ENCODE peak calls at places on chromosomes 6 and 20, in nine cellular contexts. One of them, this sample, is unnamed. For H3K36me3, the result is how much of the 10 kb centered on the place peaks cover.

GRCh38 chr6:155970878-155971702 is 515.5 kb upstream of the NOX3 start:
- DNase-seq in heart right ventricle: no peak
- DNase-seq in endothelial cell of umbilical vein: no peak
- DNase-seq in HCT116: no peak
- DNase-seq in CD8-positive, alpha-beta T cell: no peak
- DNase-seq in MM.1S: no peak
- DNase-seq in astrocyte: no peak
- DNase-seq in right lobe of liver: no peak
- DNase-seq in heart left ventricle: no peak
- DNase-seq in this sample: no peak

GRCh38 chr6:53032853-53033252 is 32.4 kb upstream of the FBXO9 start:
- DNase-seq in heart right ventricle: no peak
- DNase-seq in HCT116: no peak
- DNase-seq in heart left ventricle: no peak
- DNase-seq in MM.1S: no peak
- DNase-seq in endothelial cell of umbilical vein: peak
- DNase-seq in astrocyte: peak
- DNase-seq in CD8-positive, alpha-beta T cell: no peak
- DNase-seq in right lobe of liver: no peak
- DNase-seq in this sample: no peak

GRCh38 chr20:35171753-35172433 is at the start of gene PROCR:
- DNase-seq in CD8-positive, alpha-beta T cell: peak
- DNase-seq in astrocyte: peak
- DNase-seq in HCT116: peak
- DNase-seq in heart right ventricle: peak
- DNase-seq in endothelial cell of umbilical vein: peak
- DNase-seq in heart left ventricle: peak
- DNase-seq in right lobe of liver: peak
- DNase-seq in MM.1S: no peak
- DNase-seq in this sample: peak

GRCh38 chr6:158018851-158019361 is 37.2 kb downstream of the SYNJ2 start:
- DNase-seq in MM.1S: no peak
- DNase-seq in HCT116: no peak
- DNase-seq in heart left ventricle: no peak
- DNase-seq in right lobe of liver: peak
- DNase-seq in endothelial cell of umbilical vein: peak
- DNase-seq in CD8-positive, alpha-beta T cell: no peak
- DNase-seq in heart right ventricle: no peak
- DNase-seq in astrocyte: peak
- DNase-seq in this sample: no peak

GRCh38 chr6:18845891-18846290 is 458.7 kb downstream of the RNF144B start:
- DNase-seq in CD8-positive, alpha-beta T cell: no peak
- DNase-seq in right lobe of liver: no peak
- DNase-seq in heart left ventricle: no peak
- DNase-seq in MM.1S: no peak
- DNase-seq in astrocyte: no peak
- DNase-seq in HCT116: no peak
- DNase-seq in heart right ventricle: no peak
- DNase-seq in endothelial cell of umbilical vein: no peak
- DNase-seq in this sample: no peak

GRCh38 chr6:2147737-2148448 is 97.5 kb downstream of the GMDS start:
- DNase-seq in heart left ventricle: no peak
- DNase-seq in CD8-positive, alpha-beta T cell: no peak
- DNase-seq in right lobe of liver: no peak
- DNase-seq in endothelial cell of umbilical vein: no peak
- DNase-seq in heart right ventricle: no peak
- DNase-seq in astrocyte: peak
- DNase-seq in MM.1S: no peak
- DNase-seq in HCT116: no peak
- DNase-seq in this sample: no peak

GRCh38 chr20:43975096-43975768 is 60.6 kb downstream of the TOX2 start:
- DNase-seq in CD8-positive, alpha-beta T cell: no peak
- DNase-seq in endothelial cell of umbilical vein: no peak
- DNase-seq in heart right ventricle: no peak
- DNase-seq in MM.1S: no peak
- DNase-seq in heart left ventricle: no peak
- DNase-seq in HCT116: peak
- DNase-seq in astrocyte: peak
- DNase-seq in right lobe of liver: no peak
- DNase-seq in this sample: no peak

GRCh38 chr6:11912420-11912819 is 99.7 kb upstream of the HIVEP1 start:
- DNase-seq in MM.1S: no peak
- DNase-seq in endothelial cell of umbilical vein: no peak
- DNase-seq in heart right ventricle: no peak
- DNase-seq in CD8-positive, alpha-beta T cell: no peak
- DNase-seq in right lobe of liver: no peak
- DNase-seq in HCT116: no peak
- DNase-seq in astrocyte: no peak
- DNase-seq in heart left ventricle: no peak
- DNase-seq in this sample: no peak

GRCh38 chr20:58651823-58652605 is 931 bp downstream of the STX16 start:
- DNase-seq in heart left ventricle: peak
- DNase-seq in MM.1S: peak
- DNase-seq in astrocyte: peak
- DNase-seq in endothelial cell of umbilical vein: peak
- DNase-seq in HCT116: no peak
- DNase-seq in right lobe of liver: peak
- DNase-seq in heart right ventricle: peak
- DNase-seq in CD8-positive, alpha-beta T cell: peak
- DNase-seq in this sample: peak

GRCh38 chr20:11195169-11195568 is 521.4 kb upstream of the JAG1 start:
- DNase-seq in HCT116: no peak
- DNase-seq in MM.1S: no peak
- DNase-seq in endothelial cell of umbilical vein: no peak
- DNase-seq in heart left ventricle: no peak
- DNase-seq in heart right ventricle: peak
- DNase-seq in right lobe of liver: no peak
- DNase-seq in CD8-positive, alpha-beta T cell: no peak
- DNase-seq in astrocyte: no peak
- DNase-seq in this sample: no peak

GRCh38 chr6:118252474-118252873 is 295.6 kb upstream of the PLN start:
- DNase-seq in right lobe of liver: no peak
- DNase-seq in heart left ventricle: no peak
- DNase-seq in CD8-positive, alpha-beta T cell: no peak
- DNase-seq in astrocyte: no peak
- DNase-seq in HCT116: no peak
- DNase-seq in endothelial cell of umbilical vein: no peak
- DNase-seq in heart right ventricle: no peak
- DNase-seq in MM.1S: peak
- DNase-seq in this sample: no peak

GRCh38 chr6:33840064-33840926 is 36.5 kb upstream of the MLN start:
- DNase-seq in CD8-positive, alpha-beta T cell: no peak
- DNase-seq in endothelial cell of umbilical vein: peak
- DNase-seq in HCT116: peak
- DNase-seq in MM.1S: peak
- DNase-seq in heart right ventricle: no peak
- DNase-seq in right lobe of liver: no peak
- DNase-seq in heart left ventricle: no peak
- DNase-seq in astrocyte: peak
- DNase-seq in this sample: no peak

GRCh38 chr6:22940571-22941290 is 371.4 kb downstream of the HDGFL1 start:
- DNase-seq in heart left ventricle: no peak
- DNase-seq in HCT116: no peak
- DNase-seq in CD8-positive, alpha-beta T cell: no peak
- DNase-seq in MM.1S: no peak
- DNase-seq in heart right ventricle: no peak
- DNase-seq in right lobe of liver: no peak
- DNase-seq in astrocyte: no peak
- DNase-seq in endothelial cell of umbilical vein: no peak
- DNase-seq in this sample: no peak

GRCh38 chr6:57177545-57178225 is 5.6 kb downstream of the BAG2 start:
- DNase-seq in endothelial cell of umbilical vein: no peak
- DNase-seq in heart left ventricle: peak
- DNase-seq in HCT116: no peak
- DNase-seq in CD8-positive, alpha-beta T cell: no peak
- DNase-seq in heart right ventricle: peak
- DNase-seq in MM.1S: no peak
- DNase-seq in right lobe of liver: no peak
- DNase-seq in astrocyte: no peak
- DNase-seq in this sample: peak

GRCh38 chr6:137415127-137415833 is 78.9 kb downstream of the OLIG3 start:
- DNase-seq in endothelial cell of umbilical vein: peak
- DNase-seq in heart left ventricle: peak
- DNase-seq in astrocyte: peak
- DNase-seq in right lobe of liver: peak
- DNase-seq in heart right ventricle: peak
- DNase-seq in MM.1S: peak
- DNase-seq in CD8-positive, alpha-beta T cell: peak
- DNase-seq in HCT116: peak
- DNase-seq in this sample: no peak

GRCh38 chr6:20711518-20711917 is 177.3 kb downstream of the CDKAL1 start:
- DNase-seq in heart right ventricle: no peak
- DNase-seq in heart left ventricle: no peak
- DNase-seq in HCT116: no peak
- DNase-seq in CD8-positive, alpha-beta T cell: no peak
- DNase-seq in right lobe of liver: no peak
- DNase-seq in astrocyte: peak
- DNase-seq in endothelial cell of umbilical vein: peak
- DNase-seq in MM.1S: no peak
- DNase-seq in this sample: no peak

GRCh38 chr20:53287357-53288042 is 306.1 kb downstream of the ZNF217 start:
- DNase-seq in heart left ventricle: no peak
- DNase-seq in heart right ventricle: no peak
- DNase-seq in astrocyte: no peak
- DNase-seq in endothelial cell of umbilical vein: no peak
- DNase-seq in MM.1S: no peak
- DNase-seq in HCT116: no peak
- DNase-seq in right lobe of liver: no peak
- DNase-seq in CD8-positive, alpha-beta T cell: no peak
- DNase-seq in this sample: no peak

GRCh38 chr20:53292347-53292746 is 301.3 kb downstream of the ZNF217 start:
- DNase-seq in heart right ventricle: no peak
- DNase-seq in MM.1S: no peak
- DNase-seq in endothelial cell of umbilical vein: no peak
- DNase-seq in CD8-positive, alpha-beta T cell: no peak
- DNase-seq in heart left ventricle: no peak
- DNase-seq in right lobe of liver: no peak
- DNase-seq in astrocyte: no peak
- DNase-seq in HCT116: no peak
- DNase-seq in this sample: no peak

GRCh38 chr20:53296451-53297153 is 297.0 kb downstream of the ZNF217 start:
- DNase-seq in right lobe of liver: no peak
- DNase-seq in endothelial cell of umbilical vein: no peak
- DNase-seq in MM.1S: no peak
- DNase-seq in astrocyte: no peak
- DNase-seq in HCT116: no peak
- DNase-seq in heart right ventricle: no peak
- DNase-seq in CD8-positive, alpha-beta T cell: no peak
- DNase-seq in heart left ventricle: no peak
- DNase-seq in this sample: no peak

GRCh38 chr20:53294804-53295203 is 298.8 kb downstream of the ZNF217 start:
- DNase-seq in heart right ventricle: no peak
- DNase-seq in endothelial cell of umbilical vein: no peak
- DNase-seq in right lobe of liver: no peak
- DNase-seq in heart left ventricle: no peak
- DNase-seq in HCT116: no peak
- DNase-seq in CD8-positive, alpha-beta T cell: no peak
- DNase-seq in MM.1S: no peak
- DNase-seq in astrocyte: peak
- DNase-seq in this sample: no peak

GRCh38 chr20:53291548-53291947 is 302.1 kb downstream of the ZNF217 start:
- DNase-seq in endothelial cell of umbilical vein: no peak
- DNase-seq in right lobe of liver: no peak
- DNase-seq in heart left ventricle: no peak
- DNase-seq in MM.1S: no peak
- DNase-seq in astrocyte: no peak
- DNase-seq in CD8-positive, alpha-beta T cell: no peak
- DNase-seq in HCT116: peak
- DNase-seq in heart right ventricle: no peak
- DNase-seq in this sample: no peak
- TF ChIP-seq CTCF in endothelial cell of umbilical vein: no peak
- TF ChIP-seq CTCF in right lobe of liver: no peak
- TF ChIP-seq CTCF in heart left ventricle: no peak
- TF ChIP-seq CTCF in MM.1S: peak
- TF ChIP-seq CTCF in astrocyte: no peak
- TF ChIP-seq CTCF in CD8-positive, alpha-beta T cell: no peak
- TF ChIP-seq CTCF in HCT116: peak
- TF ChIP-seq CTCF in heart right ventricle: no peak
- TF ChIP-seq CTCF in this sample: no peak

DNA sequence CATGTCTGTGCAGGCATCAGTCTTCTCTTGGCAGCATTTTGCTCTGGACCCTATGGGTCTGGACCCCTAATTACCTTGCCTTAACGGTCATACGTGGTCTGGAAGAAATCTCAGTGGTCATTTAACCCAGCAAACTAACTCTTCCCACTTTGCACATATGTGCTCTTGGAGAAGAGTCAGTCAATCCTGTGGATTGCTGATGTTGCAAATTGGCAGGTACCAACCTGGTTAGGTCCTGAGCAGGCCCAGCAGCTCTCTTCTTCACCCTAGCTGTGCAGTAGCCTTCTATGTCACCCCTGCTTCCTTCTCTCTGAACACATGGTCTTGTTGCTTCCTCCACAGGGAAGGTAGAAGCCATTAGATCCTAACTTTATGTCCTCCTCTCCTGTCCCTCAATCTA is 1.6 kb downstream of the CEP43 start:
- DNase-seq in heart left ventricle: no peak
- DNase-seq in heart right ventricle: no peak
- DNase-seq in HCT116: no peak
- DNase-seq in right lobe of liver: no peak
- DNase-seq in MM.1S: no peak
- DNase-seq in astrocyte: no peak
- DNase-seq in endothelial cell of umbilical vein: no peak
- DNase-seq in CD8-positive, alpha-beta T cell: no peak
- DNase-seq in this sample: no peak
- H3K36me3 ChIP-seq in heart left ventricle: under half
- H3K36me3 ChIP-seq in heart right ventricle: under half
- H3K36me3 ChIP-seq in HCT116: under half
- H3K36me3 ChIP-seq in right lobe of liver: under half
- H3K36me3 ChIP-seq in MM.1S: under half
- H3K36me3 ChIP-seq in astrocyte: under half
- H3K36me3 ChIP-seq in endothelial cell of umbilical vein: under half
- H3K36me3 ChIP-seq in CD8-positive, alpha-beta T cell: under half
- H3K36me3 ChIP-seq in this sample: under half

DNA sequence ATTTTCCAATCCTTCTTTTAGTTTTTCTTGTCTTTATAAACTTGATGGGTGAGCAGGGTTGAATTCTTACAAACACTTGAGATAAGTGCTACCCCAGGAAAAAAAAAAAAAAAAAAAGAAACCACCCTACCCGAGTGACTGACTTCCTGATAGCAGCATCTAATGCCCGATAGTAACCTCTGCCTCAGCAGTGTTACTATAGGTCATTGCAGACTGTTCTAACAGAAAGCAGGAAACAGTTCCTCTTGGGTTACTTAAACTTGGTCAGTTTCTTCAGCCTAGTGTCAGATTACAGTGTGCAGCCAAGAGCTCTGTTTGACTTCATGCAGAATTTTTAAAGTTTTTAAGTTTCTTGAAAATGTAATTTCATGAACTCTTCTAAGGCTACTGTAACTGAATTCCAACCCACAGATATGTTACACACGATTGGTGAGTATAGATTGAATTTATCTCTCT is 2.1 kb downstream of the MYLIP start:
- DNase-seq in MM.1S: peak
- DNase-seq in HCT116: no peak
- DNase-seq in astrocyte: peak
- DNase-seq in heart left ventricle: peak
- DNase-seq in CD8-positive, alpha-beta T cell: peak
- DNase-seq in right lobe of liver: no peak
- DNase-seq in endothelial cell of umbilical vein: peak
- DNase-seq in heart right ventricle: no peak
- DNase-seq in this sample: no peak
- H3K4me3 ChIP-seq in MM.1S: peak
- H3K4me3 ChIP-seq in HCT116: peak
- H3K4me3 ChIP-seq in astrocyte: peak
- H3K4me3 ChIP-seq in heart left ventricle: peak
- H3K4me3 ChIP-seq in CD8-positive, alpha-beta T cell: peak
- H3K4me3 ChIP-seq in right lobe of liver: peak
- H3K4me3 ChIP-seq in endothelial cell of umbilical vein: no peak
- H3K4me3 ChIP-seq in heart right ventricle: peak
- H3K4me3 ChIP-seq in this sample: peak

GRCh38 chr20:56573989-56574388 is 40.9 kb downstream of the FAM209B start:
- DNase-seq in MM.1S: no peak
- DNase-seq in heart left ventricle: no peak
- DNase-seq in heart right ventricle: no peak
- DNase-seq in endothelial cell of umbilical vein: no peak
- DNase-seq in HCT116: no peak
- DNase-seq in astrocyte: no peak
- DNase-seq in CD8-positive, alpha-beta T cell: no peak
- DNase-seq in right lobe of liver: no peak
- DNase-seq in this sample: no peak
- TF ChIP-seq CTCF in MM.1S: no peak
- TF ChIP-seq CTCF in heart left ventricle: no peak
- TF ChIP-seq CTCF in heart right ventricle: no peak
- TF ChIP-seq CTCF in endothelial cell of umbilical vein: no peak
- TF ChIP-seq CTCF in HCT116: no peak
- TF ChIP-seq CTCF in astrocyte: no peak
- TF ChIP-seq CTCF in CD8-positive, alpha-beta T cell: no peak
- TF ChIP-seq CTCF in right lobe of liver: no peak
- TF ChIP-seq CTCF in this sample: no peak